ENCODE peak calls at places on chromosome 1, in five cellular contexts. Z, V, J, I and X are unnamed samples.

GRCh38 chr1:224459051-224459450 is 24.5 kb upstream of the WDR26 start:
- DNase-seq in Z (no peak), V (no peak), J (no peak), I (no peak), X (no peak)

GRCh38 chr1:242556276-242556675 is 31.8 kb upstream of the PLD5 start:
- DNase-seq in Z (no peak), V (no peak), J (no peak), I (no peak), X (no peak)

GRCh38 chr1:70504176-70504820 is 93.2 kb downstream of the CTH start:
- DNase-seq in Z (no peak), V (no peak), J (no peak), I (peak; percentile 50), X (no peak)

GRCh38 chr1:11707621-11708276 is 16.2 kb downstream of the DRAXIN start:
- DNase-seq in Z (no peak), V (no peak), J (no peak), I (peak; percentile 31), X (no peak)

GRCh38 chr1:60287536-60287935 is 214.0 kb upstream of the C1orf87 start:
- DNase-seq in Z (no peak), V (no peak), J (no peak), I (no peak), X (no peak)

GRCh38 chr1:18635070-18635577 is 4.5 kb downstream of the PAX7 start:
- DNase-seq in Z (no peak), V (no peak), J (no peak), I (no peak), X (no peak)

GRCh38 chr1:229058111-229058551 is 212.8 kb upstream of the RAB4A start:
- DNase-seq in Z (no peak), V (peak; percentile 24), J (no peak), I (no peak), X (peak; percentile 20)

GRCh38 chr1:39268906-39269305 is 64.4 kb downstream of the MACF1 start:
- DNase-seq in Z (no peak), V (no peak), J (no peak), I (no peak), X (no peak)